ENCODE peak calls at places on chromosomes 1 and 21, in four cellular contexts. One of them, this sample, is unnamed.

GRCh38 chr1:46687095-46687659 is 15.5 kb downstream of the TEX38 start:
- DNase-seq in cardiac fibroblast: peak; percentile 32
- DNase-seq in fibroblast of mammary gland: peak; percentile 49
- DNase-seq in A673: peak; percentile 74
- DNase-seq in this sample: peak; percentile 77

GRCh38 chr1:173038875-173039554 is 11.7 kb downstream of the TNFSF18 start:
- DNase-seq in cardiac fibroblast: no peak
- DNase-seq in fibroblast of mammary gland: no peak
- DNase-seq in A673: no peak
- DNase-seq in this sample: no peak

GRCh38 chr1:38558476-38559179 is 300.9 kb downstream of the RRAGC start:
- DNase-seq in cardiac fibroblast: no peak
- DNase-seq in fibroblast of mammary gland: no peak
- DNase-seq in A673: no peak
- DNase-seq in this sample: no peak

GRCh38 chr1:212218911-212219310 is 66.3 kb upstream of the PPP2R5A start:
- DNase-seq in cardiac fibroblast: peak; percentile 51
- DNase-seq in fibroblast of mammary gland: peak; percentile 91
- DNase-seq in A673: no peak
- DNase-seq in this sample: peak; percentile 54

GRCh38 chr1:1678581-1679380 is 13.8 kb downstream of the SLC35E2B start:
- DNase-seq in cardiac fibroblast: no peak
- DNase-seq in fibroblast of mammary gland: peak; percentile 18
- DNase-seq in A673: no peak
- DNase-seq in this sample: no peak

GRCh38 chr21:43585924-43586411 is 73.3 kb downstream of the HSF2BP start:
- DNase-seq in cardiac fibroblast: peak; percentile 100
- DNase-seq in fibroblast of mammary gland: peak; percentile 99
- DNase-seq in A673: peak; percentile 96
- DNase-seq in this sample: peak; percentile 100

GRCh38 chr1:32335951-32336867 is at the start of gene MARCKSL1:
- DNase-seq in cardiac fibroblast: peak; percentile 61
- DNase-seq in fibroblast of mammary gland: peak; percentile 29
- DNase-seq in A673: peak; percentile 85
- DNase-seq in this sample: peak; percentile 73

GRCh38 chr1:183543619-183544204 is 46.5 kb downstream of the NCF2 start:
- DNase-seq in cardiac fibroblast: peak; percentile 84
- DNase-seq in fibroblast of mammary gland: peak; percentile 75
- DNase-seq in A673: peak; percentile 75
- DNase-seq in this sample: peak; percentile 81

GRCh38 chr21:37866027-37866426 is 50.2 kb downstream of the KCNJ6 start:
- DNase-seq in cardiac fibroblast: peak; percentile 57
- DNase-seq in fibroblast of mammary gland: no peak
- DNase-seq in A673: no peak
- DNase-seq in this sample: no peak

GRCh38 chr21:16563795-16564194 is 834.0 kb downstream of the USP25 start:
- DNase-seq in cardiac fibroblast: peak; percentile 47
- DNase-seq in fibroblast of mammary gland: no peak
- DNase-seq in A673: no peak
- DNase-seq in this sample: peak; percentile 53

GRCh38 chr1:90386899-90387334 is 330.2 kb downstream of the BARHL2 start:
- DNase-seq in cardiac fibroblast: peak; percentile 71
- DNase-seq in fibroblast of mammary gland: peak; percentile 39
- DNase-seq in A673: no peak
- DNase-seq in this sample: peak; percentile 58

GRCh38 chr1:160052943-160053342 is 17.0 kb downstream of the KCNJ10 start:
- DNase-seq in cardiac fibroblast: no peak
- DNase-seq in fibroblast of mammary gland: no peak
- DNase-seq in A673: no peak
- DNase-seq in this sample: no peak

GRCh38 chr1:97252076-97252475 is 530.5 kb downstream of the PTBP2 start:
- DNase-seq in cardiac fibroblast: peak; percentile 94
- DNase-seq in fibroblast of mammary gland: peak; percentile 93
- DNase-seq in A673: no peak
- DNase-seq in this sample: peak; percentile 96

GRCh38 chr1:36342426-36343185 is 19.2 kb upstream of the EVA1B start:
- DNase-seq in cardiac fibroblast: peak; percentile 84
- DNase-seq in fibroblast of mammary gland: peak; percentile 80
- DNase-seq in A673: no peak
- DNase-seq in this sample: peak; percentile 79

GRCh38 chr1:36339615-36340014 is 16.2 kb upstream of the EVA1B start:
- DNase-seq in cardiac fibroblast: no peak
- DNase-seq in fibroblast of mammary gland: no peak
- DNase-seq in A673: no peak
- DNase-seq in this sample: no peak

GRCh38 chr1:36339215-36339614 is 15.8 kb upstream of the EVA1B start:
- DNase-seq in cardiac fibroblast: no peak
- DNase-seq in fibroblast of mammary gland: no peak
- DNase-seq in A673: no peak
- DNase-seq in this sample: no peak

GRCh38 chr1:36343651-36344394 is 20.4 kb upstream of the EVA1B start:
- DNase-seq in cardiac fibroblast: no peak
- DNase-seq in fibroblast of mammary gland: no peak
- DNase-seq in A673: no peak
- DNase-seq in this sample: no peak

DNA sequence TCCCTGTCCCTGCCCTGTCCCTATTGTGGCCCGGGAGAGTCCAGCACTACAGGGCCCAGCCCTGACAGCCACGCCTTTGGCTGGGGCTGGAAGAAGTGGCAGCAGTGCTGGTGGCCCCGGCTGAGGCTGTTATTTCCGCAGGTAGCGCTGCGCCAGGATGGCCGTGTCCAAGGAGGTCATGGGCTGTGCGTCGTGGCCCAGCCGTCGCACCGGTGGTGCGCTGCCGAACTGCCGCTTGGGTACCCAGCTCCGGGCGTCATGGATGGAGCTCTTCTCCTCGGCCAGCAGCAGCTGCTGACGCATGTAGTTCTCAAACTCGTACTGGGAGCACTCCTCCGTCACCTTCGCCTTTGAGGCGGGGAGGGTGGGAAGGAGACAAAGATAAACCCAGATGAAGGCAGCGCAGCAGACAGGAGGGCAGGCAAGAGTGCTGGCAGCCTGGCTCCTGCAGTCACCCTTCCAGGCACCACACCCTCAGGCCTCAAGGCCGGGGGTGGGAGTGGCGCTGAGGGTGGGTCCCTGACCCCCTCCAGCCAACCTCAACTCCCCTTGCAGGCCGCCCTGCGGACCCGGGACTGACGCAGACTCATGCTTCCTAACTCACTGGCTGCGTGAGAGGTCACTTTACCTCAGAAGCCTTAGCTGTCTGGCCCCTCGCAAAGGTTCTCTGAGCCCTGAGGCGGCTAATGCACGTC is 18.3 kb upstream of the EVA1B start:
- DNase-seq in cardiac fibroblast: no peak
- DNase-seq in fibroblast of mammary gland: no peak
- DNase-seq in A673: no peak
- DNase-seq in this sample: no peak
- H3K4me3 ChIP-seq in cardiac fibroblast: no peak overlapping the region
- H3K4me3 ChIP-seq in fibroblast of mammary gland: no peak overlapping the region
- H3K4me3 ChIP-seq in A673: no peak overlapping the region
- H3K4me3 ChIP-seq in this sample: no peak overlapping the region

GRCh38 chr1:21573971-21574458 is 64.8 kb downstream of the ALPL start:
- DNase-seq in cardiac fibroblast: peak; percentile 95
- DNase-seq in fibroblast of mammary gland: peak; percentile 83
- DNase-seq in A673: peak; percentile 80
- DNase-seq in this sample: peak; percentile 87
- TF ChIP-seq CTCF in cardiac fibroblast: peak; percentile 64
- TF ChIP-seq CTCF in fibroblast of mammary gland: peak; percentile 58
- TF ChIP-seq CTCF in A673: peak; percentile 80
- TF ChIP-seq CTCF in this sample: peak; percentile 44

GRCh38 chr21:44845418-44846200 is 27.7 kb upstream of the SUMO3 start:
- DNase-seq in cardiac fibroblast: peak; percentile 60
- DNase-seq in fibroblast of mammary gland: peak; percentile 49
- DNase-seq in A673: peak; percentile 71
- DNase-seq in this sample: peak; percentile 64
- H3K4me3 ChIP-seq in cardiac fibroblast: peak overlapping the region; percentile 42
- H3K4me3 ChIP-seq in fibroblast of mammary gland: peak overlapping the region; percentile 29
- H3K4me3 ChIP-seq in A673: peak overlapping the region; percentile 34
- H3K4me3 ChIP-seq in this sample: peak overlapping the region; percentile 42

GRCh38 chr1:229844675-229845074 is 218.6 kb downstream of the URB2 start:
- DNase-seq in cardiac fibroblast: no peak
- DNase-seq in fibroblast of mammary gland: peak; percentile 38
- DNase-seq in A673: no peak
- DNase-seq in this sample: no peak

GRCh38 chr1:229845410-229846138 is 219.5 kb downstream of the URB2 start:
- DNase-seq in cardiac fibroblast: no peak
- DNase-seq in fibroblast of mammary gland: no peak
- DNase-seq in A673: no peak
- DNase-seq in this sample: no peak

GRCh38 chr1:229853751-229854150 is 213.3 kb upstream of the GALNT2 start:
- DNase-seq in cardiac fibroblast: no peak
- DNase-seq in fibroblast of mammary gland: no peak
- DNase-seq in A673: no peak
- DNase-seq in this sample: no peak

GRCh38 chr1:229846351-229846750 is 220.3 kb downstream of the URB2 start:
- DNase-seq in cardiac fibroblast: no peak
- DNase-seq in fibroblast of mammary gland: no peak
- DNase-seq in A673: no peak
- DNase-seq in this sample: no peak

DNA sequence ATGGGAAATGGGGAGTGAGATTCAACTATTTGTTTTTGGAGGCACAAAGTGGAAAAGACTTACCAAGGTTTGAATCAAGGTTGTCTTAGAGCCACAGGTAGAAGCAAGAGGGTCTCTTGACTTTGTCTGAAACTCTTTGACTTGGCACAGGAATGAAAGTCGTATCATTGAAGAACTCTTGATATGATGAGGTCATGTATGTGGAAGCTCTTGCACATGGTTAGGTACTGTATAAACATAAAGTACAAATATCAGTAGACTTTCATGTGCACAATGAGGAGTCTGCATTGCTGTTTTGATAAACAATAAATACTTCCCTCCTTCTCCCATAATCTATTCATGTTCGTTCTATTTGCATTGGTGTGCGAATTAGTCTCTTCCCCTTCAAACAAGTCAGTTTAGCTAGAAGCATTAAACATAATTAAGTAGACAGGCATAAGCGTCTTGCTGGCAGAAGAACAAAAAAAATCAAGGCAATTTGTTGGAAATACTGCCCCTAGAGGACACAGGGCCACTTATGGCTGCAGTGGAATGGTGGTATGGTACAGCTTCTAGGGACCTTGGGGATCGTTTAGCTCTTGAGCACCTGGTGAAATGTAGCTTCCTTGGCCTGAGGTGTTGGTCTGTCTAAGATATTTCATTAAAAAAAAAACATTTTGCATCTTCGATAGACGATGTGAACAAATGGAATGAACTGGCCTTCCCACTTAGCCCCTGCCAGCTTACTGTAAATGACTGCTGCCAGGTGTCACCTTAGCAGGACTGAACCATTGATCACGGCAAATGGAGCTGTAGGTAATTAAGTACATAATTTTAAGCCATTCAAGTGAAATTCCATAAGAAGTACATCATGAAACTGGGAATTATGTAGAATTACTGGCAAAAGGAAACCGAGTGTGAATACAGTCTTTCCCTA is 218.0 kb upstream of the GALNT2 start:
- DNase-seq in cardiac fibroblast: peak; percentile 45
- DNase-seq in fibroblast of mammary gland: peak; percentile 37
- DNase-seq in A673: peak; percentile 68
- DNase-seq in this sample: peak; percentile 33
- TF ChIP-seq CTCF in cardiac fibroblast: peak; percentile 48
- TF ChIP-seq CTCF in fibroblast of mammary gland: peak; percentile 58
- TF ChIP-seq CTCF in A673: peak; percentile 80
- TF ChIP-seq CTCF in this sample: peak; percentile 57

GRCh38 chr21:35426897-35427296 is 377.8 kb upstream of the RUNX1 start:
- DNase-seq in cardiac fibroblast: no peak
- DNase-seq in fibroblast of mammary gland: no peak
- DNase-seq in A673: no peak
- DNase-seq in this sample: no peak

GRCh38 chr21:35427320-35428040 is 378.4 kb upstream of the RUNX1 start:
- DNase-seq in cardiac fibroblast: no peak
- DNase-seq in fibroblast of mammary gland: peak; percentile 14
- DNase-seq in A673: no peak
- DNase-seq in this sample: peak; percentile 34

GRCh38 chr21:35428927-35429326 is 379.8 kb upstream of the RUNX1 start:
- DNase-seq in cardiac fibroblast: no peak
- DNase-seq in fibroblast of mammary gland: peak; percentile 30
- DNase-seq in A673: no peak
- DNase-seq in this sample: peak; percentile 3

GRCh38 chr21:35428041-35428400 is 378.9 kb upstream of the RUNX1 start:
- DNase-seq in cardiac fibroblast: peak; percentile 74
- DNase-seq in fibroblast of mammary gland: peak; percentile 53
- DNase-seq in A673: no peak
- DNase-seq in this sample: peak; percentile 47

DNA sequence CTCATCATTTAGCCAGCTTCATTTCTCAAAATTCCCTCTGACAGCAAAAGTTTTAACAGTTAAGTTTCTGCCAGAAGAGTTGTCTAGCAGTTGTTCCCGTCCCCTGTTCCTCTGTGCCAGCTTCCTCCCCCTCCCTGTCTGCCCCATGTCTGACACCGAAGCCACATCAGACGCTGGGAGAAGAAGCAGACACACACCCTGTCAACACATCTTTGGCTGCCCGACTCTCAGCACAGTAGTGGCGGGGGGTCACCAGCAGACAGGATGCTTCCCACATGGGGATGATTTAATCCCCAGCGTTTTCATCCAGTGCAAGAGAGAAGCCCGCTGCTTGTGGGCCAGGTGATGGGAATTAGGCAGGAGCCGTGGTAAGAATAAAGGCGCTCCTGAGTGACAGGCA is 379.4 kb upstream of the RUNX1 start:
- DNase-seq in cardiac fibroblast: peak; percentile 49
- DNase-seq in fibroblast of mammary gland: peak; percentile 61
- DNase-seq in A673: no peak
- DNase-seq in this sample: peak; percentile 55
- H3K4me3 ChIP-seq in cardiac fibroblast: no peak overlapping the region
- H3K4me3 ChIP-seq in fibroblast of mammary gland: no peak overlapping the region
- H3K4me3 ChIP-seq in A673: no peak overlapping the region
- H3K4me3 ChIP-seq in this sample: no peak overlapping the region

DNA sequence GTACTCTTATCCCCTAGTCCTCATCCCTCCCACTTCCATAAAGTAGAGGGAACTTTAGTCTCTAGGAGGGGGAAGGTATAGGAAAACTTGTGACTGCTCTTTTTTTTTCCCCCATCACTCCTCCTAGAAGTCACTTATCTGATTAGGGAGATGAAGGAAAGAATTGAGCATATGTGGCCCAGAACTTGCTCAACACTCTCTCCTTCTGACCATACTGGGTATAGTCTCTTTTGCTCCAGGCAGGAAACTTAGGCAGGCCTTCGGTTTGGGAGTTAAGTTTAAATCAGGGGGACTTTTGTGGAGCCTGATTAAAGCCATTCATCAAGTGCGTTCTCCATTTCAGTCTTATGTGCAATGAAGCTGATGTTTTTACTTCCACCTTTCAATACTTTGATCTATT is 5.8 kb downstream of the UBE2U start:
- DNase-seq in cardiac fibroblast: no peak
- DNase-seq in fibroblast of mammary gland: no peak
- DNase-seq in A673: no peak
- DNase-seq in this sample: peak; percentile 21
- TF ChIP-seq CTCF in cardiac fibroblast: no peak
- TF ChIP-seq CTCF in fibroblast of mammary gland: peak; percentile 11
- TF ChIP-seq CTCF in A673: peak; percentile 10
- TF ChIP-seq CTCF in this sample: no peak

GRCh38 chr1:238063454-238063853 is 172.7 kb upstream of the ZP4 start:
- DNase-seq in cardiac fibroblast: peak; percentile 7
- DNase-seq in fibroblast of mammary gland: peak; percentile 81
- DNase-seq in A673: no peak
- DNase-seq in this sample: no peak

GRCh38 chr1:238060046-238060445 is 169.3 kb upstream of the ZP4 start:
- DNase-seq in cardiac fibroblast: no peak
- DNase-seq in fibroblast of mammary gland: no peak
- DNase-seq in A673: no peak
- DNase-seq in this sample: no peak

GRCh38 chr1:238061967-238062613 is 171.4 kb upstream of the ZP4 start:
- DNase-seq in cardiac fibroblast: no peak
- DNase-seq in fibroblast of mammary gland: peak; percentile 47
- DNase-seq in A673: no peak
- DNase-seq in this sample: no peak
- H3K4me3 ChIP-seq in cardiac fibroblast: no peak overlapping the region
- H3K4me3 ChIP-seq in fibroblast of mammary gland: no peak overlapping the region
- H3K4me3 ChIP-seq in A673: no peak overlapping the region
- H3K4me3 ChIP-seq in this sample: no peak overlapping the region

This sample was measured in fibroblast of pulmonary artery.